ENCODE peak calls at places on chromosome 19, in six cellular contexts. K is NCI-H1105 treated with DMSO at 0.1 percent for 48 hours, E is right lobe of liver, A is glutamatergic neuron, H is NCI-H1092, G is activated B cell treated with CpG ODN at 0.5 μM for 24 hours. S is an unnamed sample.

GRCh38 chr19:4430760-4431159 is 26.8 kb downstream of the UBXN6 start:
- DNase-seq in K (no peak), H (no peak), G (no peak), E (no peak), A (no peak), S (no peak)

GRCh38 chr19:13623686-13624405 is 117.6 kb upstream of the CACNA1A start:
- DNase-seq in A (peak), G (no peak), E (no peak), H (peak), K (peak), S (no peak)

GRCh38 chr19:56132316-56132822 is 8.7 kb upstream of the ZNF444 start:
- DNase-seq in H (no peak), K (no peak), G (no peak), A (no peak), E (no peak), S (no peak)

GRCh38 chr19:6011206-6011605 is 33.3 kb upstream of the RANBP3 start:
- DNase-seq in G (no peak), K (no peak), A (no peak), E (no peak), H (no peak), S (no peak)

GRCh38 chr19:39038098-39038497 is 5.7 kb upstream of the FBXO27 start:
- DNase-seq in E (peak), K (peak), A (peak), G (no peak), H (no peak), S (peak)

GRCh38 chr19:49425922-49426592 is 869 bp downstream of the GFY start:
- DNase-seq in E (no peak), K (no peak), G (no peak), H (no peak), A (peak), S (no peak)

GRCh38 chr19:47509973-47510372 is 4.9 kb downstream of the NAPA start:
- DNase-seq in E (no peak), A (no peak), G (no peak), K (no peak), H (no peak), S (peak)

GRCh38 chr19:9039728-9040127 is 29.5 kb upstream of the MUC16 start:
- DNase-seq in E (no peak), K (no peak), H (no peak), G (no peak), A (no peak), S (no peak)

GRCh38 chr19:54029930-54030490 is 33.7 kb downstream of the VSTM1 start:
- DNase-seq in K (peak), G (no peak), E (peak), H (peak), A (peak), S (peak)

S was measured in stomach.